ENCODE peak calls at places on chromosome 12, in four cellular contexts. One of them, this sample, is unnamed.

GRCh38 chr12:54018608-54018984 is 9.6 kb upstream of the HOXC6 start:
- DNase-seq in OCI-LY7: peak
- DNase-seq in stimulated activated CD4-positive, alpha-beta T cell treated with anti-CD3 and anti-CD28 coated beads, Interleukin-1b, Interleukin-23, amount 100 ng/mL, for 48 hours: no peak
- DNase-seq in substantia nigra: no peak
- DNase-seq in this sample: no peak

GRCh38 chr12:58378038-58378437 is 436.7 kb downstream of the ATP23 start:
- DNase-seq in OCI-LY7: no peak
- DNase-seq in stimulated activated CD4-positive, alpha-beta T cell treated with anti-CD3 and anti-CD28 coated beads, Interleukin-1b, Interleukin-23, amount 100 ng/mL, for 48 hours: no peak
- DNase-seq in substantia nigra: no peak
- DNase-seq in this sample: no peak

GRCh38 chr12:12874014-12874413 is 17.3 kb upstream of the GPRC5A start:
- DNase-seq in OCI-LY7: no peak
- DNase-seq in stimulated activated CD4-positive, alpha-beta T cell treated with anti-CD3 and anti-CD28 coated beads, Interleukin-1b, Interleukin-23, amount 100 ng/mL, for 48 hours: no peak
- DNase-seq in substantia nigra: no peak
- DNase-seq in this sample: no peak

GRCh38 chr12:82438356-82438755 is 80.0 kb downstream of the METTL25 start:
- DNase-seq in OCI-LY7: no peak
- DNase-seq in stimulated activated CD4-positive, alpha-beta T cell treated with anti-CD3 and anti-CD28 coated beads, Interleukin-1b, Interleukin-23, amount 100 ng/mL, for 48 hours: no peak
- DNase-seq in substantia nigra: no peak
- DNase-seq in this sample: no peak

GRCh38 chr12:79886917-79887519 is 47.9 kb downstream of the PPP1R12A start:
- DNase-seq in OCI-LY7: peak
- DNase-seq in stimulated activated CD4-positive, alpha-beta T cell treated with anti-CD3 and anti-CD28 coated beads, Interleukin-1b, Interleukin-23, amount 100 ng/mL, for 48 hours: no peak
- DNase-seq in substantia nigra: no peak
- DNase-seq in this sample: no peak

GRCh38 chr12:39314547-39314946 is 128.4 kb downstream of the KIF21A start:
- DNase-seq in OCI-LY7: no peak
- DNase-seq in stimulated activated CD4-positive, alpha-beta T cell treated with anti-CD3 and anti-CD28 coated beads, Interleukin-1b, Interleukin-23, amount 100 ng/mL, for 48 hours: no peak
- DNase-seq in substantia nigra: no peak
- DNase-seq in this sample: no peak

GRCh38 chr12:66129934-66130266 is 650 bp downstream of the LLPH start:
- DNase-seq in OCI-LY7: no peak
- DNase-seq in stimulated activated CD4-positive, alpha-beta T cell treated with anti-CD3 and anti-CD28 coated beads, Interleukin-1b, Interleukin-23, amount 100 ng/mL, for 48 hours: no peak
- DNase-seq in substantia nigra: no peak
- DNase-seq in this sample: no peak

GRCh38 chr12:115135800-115136211 is 451.8 kb upstream of the TBX3 start:
- DNase-seq in OCI-LY7: no peak
- DNase-seq in stimulated activated CD4-positive, alpha-beta T cell treated with anti-CD3 and anti-CD28 coated beads, Interleukin-1b, Interleukin-23, amount 100 ng/mL, for 48 hours: no peak
- DNase-seq in substantia nigra: peak
- DNase-seq in this sample: no peak

GRCh38 chr12:130871286-130872178 is at the start of gene RAN:
- DNase-seq in OCI-LY7: peak
- DNase-seq in stimulated activated CD4-positive, alpha-beta T cell treated with anti-CD3 and anti-CD28 coated beads, Interleukin-1b, Interleukin-23, amount 100 ng/mL, for 48 hours: peak
- DNase-seq in substantia nigra: peak
- DNase-seq in this sample: peak

GRCh38 chr12:30047499-30048262 is 263.9 kb upstream of the TMTC1 start:
- DNase-seq in OCI-LY7: no peak
- DNase-seq in stimulated activated CD4-positive, alpha-beta T cell treated with anti-CD3 and anti-CD28 coated beads, Interleukin-1b, Interleukin-23, amount 100 ng/mL, for 48 hours: no peak
- DNase-seq in substantia nigra: no peak
- DNase-seq in this sample: no peak

GRCh38 chr12:115452751-115453281 is 768.8 kb upstream of the TBX3 start:
- DNase-seq in OCI-LY7: no peak
- DNase-seq in stimulated activated CD4-positive, alpha-beta T cell treated with anti-CD3 and anti-CD28 coated beads, Interleukin-1b, Interleukin-23, amount 100 ng/mL, for 48 hours: no peak
- DNase-seq in substantia nigra: no peak
- DNase-seq in this sample: no peak

GRCh38 chr12:95554532-95555071 is 3.3 kb upstream of the USP44 start:
- DNase-seq in OCI-LY7: no peak
- DNase-seq in stimulated activated CD4-positive, alpha-beta T cell treated with anti-CD3 and anti-CD28 coated beads, Interleukin-1b, Interleukin-23, amount 100 ng/mL, for 48 hours: no peak
- DNase-seq in substantia nigra: no peak
- DNase-seq in this sample: no peak

GRCh38 chr12:59185291-59185690 is 265.0 kb upstream of the LRIG3 start:
- DNase-seq in OCI-LY7: no peak
- DNase-seq in stimulated activated CD4-positive, alpha-beta T cell treated with anti-CD3 and anti-CD28 coated beads, Interleukin-1b, Interleukin-23, amount 100 ng/mL, for 48 hours: no peak
- DNase-seq in substantia nigra: no peak
- DNase-seq in this sample: no peak

GRCh38 chr12:108724054-108724889 is 7.0 kb downstream of the CORO1C start:
- DNase-seq in OCI-LY7: peak
- DNase-seq in stimulated activated CD4-positive, alpha-beta T cell treated with anti-CD3 and anti-CD28 coated beads, Interleukin-1b, Interleukin-23, amount 100 ng/mL, for 48 hours: peak
- DNase-seq in substantia nigra: no peak
- DNase-seq in this sample: no peak

GRCh38 chr12:46660719-46661118 is 165.1 kb downstream of the SLC38A4 start:
- DNase-seq in OCI-LY7: no peak
- DNase-seq in stimulated activated CD4-positive, alpha-beta T cell treated with anti-CD3 and anti-CD28 coated beads, Interleukin-1b, Interleukin-23, amount 100 ng/mL, for 48 hours: no peak
- DNase-seq in substantia nigra: no peak
- DNase-seq in this sample: peak

GRCh38 chr12:113471619-113472171 is at the start of gene LHX5:
- DNase-seq in OCI-LY7: no peak
- DNase-seq in stimulated activated CD4-positive, alpha-beta T cell treated with anti-CD3 and anti-CD28 coated beads, Interleukin-1b, Interleukin-23, amount 100 ng/mL, for 48 hours: no peak
- DNase-seq in substantia nigra: no peak
- DNase-seq in this sample: no peak

GRCh38 chr12:61291647-61292046 is 968.6 kb upstream of the USP15 start:
- DNase-seq in OCI-LY7: no peak
- DNase-seq in stimulated activated CD4-positive, alpha-beta T cell treated with anti-CD3 and anti-CD28 coated beads, Interleukin-1b, Interleukin-23, amount 100 ng/mL, for 48 hours: no peak
- DNase-seq in substantia nigra: no peak
- DNase-seq in this sample: no peak

GRCh38 chr12:6631549-6631961 is 4.2 kb downstream of the LPAR5 start:
- DNase-seq in OCI-LY7: peak
- DNase-seq in stimulated activated CD4-positive, alpha-beta T cell treated with anti-CD3 and anti-CD28 coated beads, Interleukin-1b, Interleukin-23, amount 100 ng/mL, for 48 hours: no peak
- DNase-seq in substantia nigra: no peak
- DNase-seq in this sample: no peak

GRCh38 chr12:25130741-25131188 is 64.2 kb downstream of the DNAI7 start:
- DNase-seq in OCI-LY7: peak
- DNase-seq in stimulated activated CD4-positive, alpha-beta T cell treated with anti-CD3 and anti-CD28 coated beads, Interleukin-1b, Interleukin-23, amount 100 ng/mL, for 48 hours: no peak
- DNase-seq in substantia nigra: no peak
- DNase-seq in this sample: no peak

GRCh38 chr12:59040651-59041050 is 120.3 kb upstream of the LRIG3 start:
- DNase-seq in OCI-LY7: no peak
- DNase-seq in stimulated activated CD4-positive, alpha-beta T cell treated with anti-CD3 and anti-CD28 coated beads, Interleukin-1b, Interleukin-23, amount 100 ng/mL, for 48 hours: no peak
- DNase-seq in substantia nigra: no peak
- DNase-seq in this sample: no peak

This sample was measured in SIG-M5.